ENCODE peak calls at places on chromosomes 7 and 10, in four cellular contexts. S is psoas muscle, L is stomach, M is tibial nerve. X is an unnamed sample. For H3K9me3, the result is how much of the 10 kb centered on the place peaks cover.

GRCh38 chr10:132684164-132684891 is 101.6 kb downstream of the NKX6-2 start:
- DNase-seq in S (peak), M (no peak), L (no peak), X (peak)

GRCh38 chr7:143882020-143882610 is 19.9 kb downstream of the TCAF1 start:
- DNase-seq in L (no peak), M (peak), S (peak), X (peak)

GRCh38 chr7:112202819-112203218 is 3.4 kb downstream of the DOCK4 start:
- DNase-seq in M (peak), S (peak), L (peak), X (peak)

GRCh38 chr10:99540673-99541531 is 8.2 kb downstream of the NKX2-3 start:
- DNase-seq in S (no peak), M (no peak), L (peak), X (no peak)

GRCh38 chr7:55438765-55439525 is 73.8 kb downstream of the LANCL2 start:
- DNase-seq in S (peak), L (peak), M (no peak), X (no peak)

GRCh38 chr7:25995893-25996529 is 156.0 kb upstream of the NFE2L3 start:
- DNase-seq in S (no peak), M (no peak), L (no peak), X (no peak)

GRCh38 chr10:4359003-4359402 is 467.0 kb upstream of the AKR1E2 start:
- DNase-seq in M (no peak), L (no peak), S (no peak), X (no peak)

GRCh38 chr10:5645944-5646617 is 20.3 kb downstream of the ASB13 start:
- DNase-seq in M (no peak), S (no peak), L (no peak), X (no peak)

GRCh38 chr10:93417264-93417663 is 64.9 kb downstream of the MYOF start:
- DNase-seq in S (no peak), M (no peak), L (no peak), X (no peak)

GRCh38 chr7:132457658-132458057 is 118.6 kb downstream of the PLXNA4 start:
- DNase-seq in M (no peak), L (no peak), S (no peak), X (no peak)

GRCh38 chr7:74289018-74289659 is at the start of gene CLIP2:
- DNase-seq in S (peak), M (peak), L (peak), X (peak)

GRCh38 chr10:124093076-124093773 is at the start of gene CHST15:
- DNase-seq in M (no peak), S (peak), L (peak), X (peak)

GRCh38 chr7:116097365-116098009 is 66.9 kb upstream of the TFEC start:
- DNase-seq in S (no peak), L (no peak), M (no peak), X (no peak)

GRCh38 chr7:159015081-159015893 is 129.4 kb downstream of the VIPR2 start:
- DNase-seq in M (peak), S (peak), L (peak), X (peak)

GRCh38 chr7:128693373-128694015 is 21.4 kb downstream of the GARIN1A start:
- DNase-seq in S (no peak), L (no peak), M (no peak), X (no peak)

GRCh38 chr7:83930262-83930661 is 264.3 kb downstream of the SEMA3A start:
- DNase-seq in L (no peak), S (no peak), M (no peak), X (no peak)

GRCh38 chr7:155918720-155919399 is 106.6 kb upstream of the SHH start:
- DNase-seq in L (peak), S (no peak), M (no peak), X (no peak)

GRCh38 chr7:155850730-155851678 is 38.7 kb upstream of the SHH start:
- DNase-seq in L (peak), S (no peak), M (no peak), X (no peak)

GRCh38 chr7:151695856-151696555 is 176.3 kb upstream of the RHEB start:
- DNase-seq in S (peak), M (no peak), L (no peak), X (no peak)

GRCh38 chr7:139231513-139232376 is 708 bp downstream of the UBN2 start:
- DNase-seq in S (peak), M (peak), L (peak), X (peak)

GRCh38 chr10:49116509-49117365 is 1.4 kb upstream of the VSTM4 start:
- DNase-seq in S (no peak), M (no peak), L (no peak), X (no peak)

GRCh38 chr7:117750612-117751563 is 122.4 kb downstream of the CTTNBP2 start:
- DNase-seq in S (no peak), L (no peak), M (no peak), X (no peak)

GRCh38 chr7:124390301-124390700 is 357.4 kb upstream of the TMEM229A start:
- DNase-seq in L (no peak), S (no peak), M (no peak), X (no peak)

GRCh38 chr7:152383341-152384234 is 52.2 kb downstream of the KMT2C start:
- DNase-seq in M (no peak), L (no peak), S (no peak), X (peak)

GRCh38 chr7:2107386-2108085 is 125.2 kb downstream of the MAD1L1 start:
- DNase-seq in L (no peak), S (no peak), M (no peak), X (no peak)

GRCh38 chr10:102644646-102645387 is 538 bp downstream of the TRIM8 start:
- DNase-seq in L (peak), S (peak), M (peak), X (peak)

GRCh38 chr7:127041689-127042452 is 210.9 kb downstream of the GRM8 start:
- DNase-seq in S (no peak), L (no peak), M (no peak), X (no peak)

GRCh38 chr10:124420254-124420653 is 1.5 kb upstream of the OAT start:
- DNase-seq in M (no peak), S (no peak), L (peak), X (peak)

GRCh38 chr7:85090919-85091567 is 95.8 kb downstream of the SEMA3D start:
- DNase-seq in S (no peak), M (no peak), L (no peak), X (no peak)

GRCh38 chr10:110461530-110461929 is 36.2 kb upstream of the DUSP5 start:
- DNase-seq in L (no peak), M (no peak), S (no peak), X (no peak)

GRCh38 chr10:47378606-47379444 is 5.3 kb downstream of the ZNF488 start:
- DNase-seq in L (no peak), M (no peak), S (peak), X (no peak)

GRCh38 chr7:121608785-121609184 is 212.7 kb upstream of the FAM3C start:
- DNase-seq in S (no peak), M (no peak), L (no peak), X (no peak)

GRCh38 chr10:121462955-121463354 is 135.3 kb downstream of the FGFR2 start:
- DNase-seq in S (no peak), M (no peak), L (no peak), X (no peak)

GRCh38 chr7:128409435-128410091 is at the start of gene IMPDH1:
- DNase-seq in S (peak), L (peak), M (peak), X (peak)

GRCh38 chr10:130326954-130327353 is 190.8 kb downstream of the GLRX3 start:
- DNase-seq in S (no peak), M (no peak), L (no peak), X (no peak)
- H3K9me3 ChIP-seq in S (under half), M (under half), L (under half), X (under half)

DNA sequence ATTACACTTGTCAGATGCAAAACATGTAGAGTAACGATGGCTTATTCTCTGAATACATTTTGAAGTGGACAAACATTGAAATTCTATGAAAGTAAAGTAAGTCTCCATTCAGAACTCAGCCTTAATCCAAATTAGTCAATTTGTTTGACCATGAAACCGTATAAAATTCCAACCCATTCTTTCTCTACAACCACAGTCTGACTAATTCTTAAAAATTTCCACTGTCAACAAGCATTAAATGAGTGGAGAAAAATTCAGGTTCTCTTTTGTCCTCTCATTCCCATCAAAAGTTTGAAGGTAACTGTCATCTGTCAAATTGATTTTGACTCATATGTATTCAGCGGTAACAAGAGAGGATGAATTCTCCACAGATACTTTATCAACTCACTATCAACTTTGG is 1031.5 kb downstream of the SORCS1 start:
- DNase-seq in M (no peak), L (no peak), S (no peak), X (no peak)
- H3K9me3 ChIP-seq in M (under half), L (under half), S (under half), X (under half)

DNA sequence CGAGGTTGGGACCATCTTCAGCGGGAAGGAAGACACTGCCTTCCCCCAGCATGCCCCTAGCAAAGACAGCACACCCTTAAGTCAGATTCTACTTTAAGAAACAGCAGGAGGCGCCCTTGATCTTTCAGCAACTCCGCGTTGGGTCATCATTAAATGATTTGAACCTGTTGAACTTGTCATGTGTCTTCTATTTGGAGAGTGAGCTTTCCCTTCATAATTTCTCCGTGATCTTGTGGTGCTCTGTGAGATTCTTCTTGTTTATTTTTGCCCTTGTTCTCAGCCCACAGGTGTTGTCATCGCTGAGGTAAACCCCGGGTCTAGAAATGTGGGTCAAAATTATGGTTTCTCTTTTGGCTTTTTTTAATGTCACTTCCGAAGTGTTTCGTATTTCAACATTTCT is 49.5 kb upstream of the PITRM1 start:
- DNase-seq in L (no peak), S (no peak), M (no peak), X (no peak)
- H3K9me3 ChIP-seq in L (under half), S (under half), M (under half), X (under half)

DNA sequence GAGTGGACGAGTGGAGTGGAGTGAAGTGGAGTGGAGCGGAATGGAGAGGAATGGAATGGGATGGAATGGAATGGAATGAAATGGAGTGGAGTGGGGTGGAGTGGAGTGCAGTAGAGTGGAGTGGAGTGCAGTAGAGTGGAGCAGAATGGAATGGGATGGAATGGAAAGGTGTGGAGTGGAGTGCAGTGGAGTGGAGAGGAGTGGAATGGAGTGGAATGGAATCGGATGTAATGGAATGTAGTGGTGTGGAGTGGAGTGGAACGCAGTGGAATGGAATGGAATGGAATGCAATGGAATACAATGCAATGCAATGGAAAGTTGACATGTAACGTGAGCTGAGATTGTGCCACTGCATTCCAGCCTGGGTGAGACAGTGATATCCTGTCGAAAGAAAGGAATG is 46.4 kb downstream of the ZNF716 start:
- DNase-seq in M (no peak), S (no peak), L (no peak), X (no peak)
- H3K9me3 ChIP-seq in M (under half), S (under half), L (half or more), X (under half)

DNA sequence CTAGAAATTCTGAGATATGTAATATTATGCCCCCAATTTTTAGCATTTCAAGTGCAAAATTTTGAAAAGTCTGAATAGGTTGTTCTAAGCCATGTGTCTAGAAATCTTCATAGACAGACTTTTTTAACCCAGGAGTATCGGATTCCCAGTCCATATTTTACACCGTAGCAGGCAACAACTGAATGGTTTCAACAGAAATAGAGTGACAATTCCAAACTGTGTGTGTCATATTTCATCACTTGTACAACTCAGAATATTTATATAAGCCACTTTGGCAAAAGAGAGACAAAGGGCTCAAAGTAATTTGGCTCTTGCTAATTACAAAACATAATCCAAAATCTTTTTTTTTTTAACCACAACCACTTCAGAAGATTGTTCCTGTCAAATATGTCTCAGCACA is 533.5 kb upstream of the GHITM start:
- DNase-seq in L (no peak), M (no peak), S (no peak), X (no peak)
- H3K9me3 ChIP-seq in L (under half), M (under half), S (under half), X (under half)

GRCh38 chr7:157723205-157723604 is 386.4 kb downstream of the DNAJB6 start:
- DNase-seq in L (no peak), S (no peak), M (no peak), X (no peak)
- H3K9me3 ChIP-seq in L (under half), S (under half), M (under half), X (under half)

GRCh38 chr7:106459397-106460072 is 174.8 kb upstream of the NAMPT start:
- DNase-seq in S (no peak), M (no peak), L (no peak), X (no peak)
- H3K9me3 ChIP-seq in S (under half), M (under half), L (under half), X (under half)

GRCh38 chr7:10205690-10206089 is 768.0 kb upstream of the PHF14 start:
- DNase-seq in M (no peak), S (no peak), L (no peak), X (no peak)
- H3K9me3 ChIP-seq in M (under half), S (under half), L (under half), X (under half)

DNA sequence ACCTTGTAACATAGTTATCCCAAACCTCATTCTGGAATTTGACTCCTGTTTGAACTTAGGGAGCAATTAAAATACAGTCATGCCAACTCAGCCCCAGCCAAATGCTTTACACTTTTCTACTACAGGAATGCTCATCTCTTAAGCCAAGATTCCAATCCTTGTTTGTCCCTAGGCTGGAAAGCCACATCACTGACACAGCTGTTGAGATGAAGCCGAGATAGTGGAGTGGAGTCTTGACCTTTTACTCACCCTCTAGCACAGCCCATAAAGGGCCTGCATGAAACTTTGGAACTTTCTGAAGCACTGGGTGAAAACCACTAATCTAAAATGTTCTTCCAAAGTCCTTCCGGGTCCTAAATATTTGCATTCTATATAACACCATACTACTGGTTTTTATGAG is 247.3 kb downstream of the ETV1 start:
- DNase-seq in L (no peak), M (no peak), S (no peak), X (no peak)
- H3K9me3 ChIP-seq in L (under half), M (under half), S (under half), X (under half)